ENCODE peak calls at places on chromosomes 11 and 22, in eight cellular contexts. One of them, this sample, is unnamed.

GRCh38 chr11:64040684-64041267 is 5.0 kb downstream of the FLRT1 start:
- DNase-seq in A673: peak
- DNase-seq in hepatocyte: peak
- DNase-seq in lower leg skin: peak
- DNase-seq in neural crest cell: no peak
- DNase-seq in CD8-positive, alpha-beta T cell: no peak
- DNase-seq in fibroblast of the aortic adventitia: no peak
- DNase-seq in gastrocnemius medialis: no peak
- DNase-seq in this sample: no peak

GRCh38 chr11:50164050-50164449 is 131.4 kb downstream of the OR4C45 start:
- DNase-seq in fibroblast of the aortic adventitia: no peak
- DNase-seq in neural crest cell: no peak
- DNase-seq in CD8-positive, alpha-beta T cell: no peak
- DNase-seq in lower leg skin: no peak
- DNase-seq in A673: no peak
- DNase-seq in hepatocyte: no peak
- DNase-seq in gastrocnemius medialis: no peak
- DNase-seq in this sample: no peak

GRCh38 chr11:78782725-78783124 is 208.1 kb upstream of the NARS2 start:
- DNase-seq in fibroblast of the aortic adventitia: no peak
- DNase-seq in A673: no peak
- DNase-seq in gastrocnemius medialis: no peak
- DNase-seq in hepatocyte: no peak
- DNase-seq in neural crest cell: no peak
- DNase-seq in CD8-positive, alpha-beta T cell: no peak
- DNase-seq in lower leg skin: no peak
- DNase-seq in this sample: no peak

GRCh38 chr11:19892387-19892786 is 179.8 kb downstream of the NAV2 start:
- DNase-seq in fibroblast of the aortic adventitia: no peak
- DNase-seq in CD8-positive, alpha-beta T cell: no peak
- DNase-seq in hepatocyte: no peak
- DNase-seq in neural crest cell: no peak
- DNase-seq in A673: no peak
- DNase-seq in gastrocnemius medialis: no peak
- DNase-seq in lower leg skin: no peak
- DNase-seq in this sample: no peak

GRCh38 chr22:35375031-35375430 is 5.9 kb upstream of the HMOX1 start:
- DNase-seq in neural crest cell: no peak
- DNase-seq in CD8-positive, alpha-beta T cell: no peak
- DNase-seq in fibroblast of the aortic adventitia: peak
- DNase-seq in gastrocnemius medialis: no peak
- DNase-seq in A673: no peak
- DNase-seq in hepatocyte: no peak
- DNase-seq in lower leg skin: no peak
- DNase-seq in this sample: no peak

GRCh38 chr11:44750440-44751005 is 23.8 kb downstream of the TSPAN18 start:
- DNase-seq in A673: no peak
- DNase-seq in hepatocyte: no peak
- DNase-seq in neural crest cell: no peak
- DNase-seq in CD8-positive, alpha-beta T cell: no peak
- DNase-seq in fibroblast of the aortic adventitia: no peak
- DNase-seq in gastrocnemius medialis: no peak
- DNase-seq in lower leg skin: peak
- DNase-seq in this sample: no peak

GRCh38 chr11:125101596-125101995 is 9.8 kb downstream of the TMEM218 start:
- DNase-seq in fibroblast of the aortic adventitia: no peak
- DNase-seq in lower leg skin: no peak
- DNase-seq in gastrocnemius medialis: no peak
- DNase-seq in CD8-positive, alpha-beta T cell: no peak
- DNase-seq in hepatocyte: no peak
- DNase-seq in A673: no peak
- DNase-seq in neural crest cell: no peak
- DNase-seq in this sample: no peak

GRCh38 chr11:38824573-38824972 is 2226.5 kb upstream of the RAG2 start:
- DNase-seq in gastrocnemius medialis: no peak
- DNase-seq in neural crest cell: no peak
- DNase-seq in lower leg skin: no peak
- DNase-seq in A673: peak
- DNase-seq in CD8-positive, alpha-beta T cell: no peak
- DNase-seq in hepatocyte: peak
- DNase-seq in fibroblast of the aortic adventitia: no peak
- DNase-seq in this sample: no peak

GRCh38 chr11:8038393-8038792 is 42.6 kb upstream of the TUB start:
- DNase-seq in hepatocyte: no peak
- DNase-seq in lower leg skin: peak
- DNase-seq in A673: no peak
- DNase-seq in fibroblast of the aortic adventitia: no peak
- DNase-seq in neural crest cell: peak
- DNase-seq in CD8-positive, alpha-beta T cell: no peak
- DNase-seq in gastrocnemius medialis: no peak
- DNase-seq in this sample: no peak

GRCh38 chr11:36431429-36432092 is 78.5 kb downstream of the TRAF6 start:
- DNase-seq in hepatocyte: peak
- DNase-seq in lower leg skin: no peak
- DNase-seq in gastrocnemius medialis: no peak
- DNase-seq in fibroblast of the aortic adventitia: peak
- DNase-seq in neural crest cell: no peak
- DNase-seq in A673: no peak
- DNase-seq in CD8-positive, alpha-beta T cell: no peak
- DNase-seq in this sample: no peak

GRCh38 chr22:43580351-43580750 is 168.5 kb downstream of the MPPED1 start:
- DNase-seq in CD8-positive, alpha-beta T cell: no peak
- DNase-seq in lower leg skin: no peak
- DNase-seq in A673: peak
- DNase-seq in fibroblast of the aortic adventitia: no peak
- DNase-seq in hepatocyte: no peak
- DNase-seq in neural crest cell: no peak
- DNase-seq in gastrocnemius medialis: no peak
- DNase-seq in this sample: no peak

GRCh38 chr11:77046060-77046501 is 11.9 kb downstream of the B3GNT6 start:
- DNase-seq in lower leg skin: peak
- DNase-seq in hepatocyte: peak
- DNase-seq in neural crest cell: peak
- DNase-seq in fibroblast of the aortic adventitia: no peak
- DNase-seq in A673: peak
- DNase-seq in gastrocnemius medialis: no peak
- DNase-seq in CD8-positive, alpha-beta T cell: no peak
- DNase-seq in this sample: peak

GRCh38 chr11:119363874-119364590 is 17.5 kb downstream of the USP2 start:
- DNase-seq in fibroblast of the aortic adventitia: no peak
- DNase-seq in CD8-positive, alpha-beta T cell: peak
- DNase-seq in gastrocnemius medialis: no peak
- DNase-seq in lower leg skin: no peak
- DNase-seq in hepatocyte: peak
- DNase-seq in A673: peak
- DNase-seq in neural crest cell: peak
- DNase-seq in this sample: peak

GRCh38 chr11:108713076-108713790 is 48.4 kb downstream of the DDX10 start:
- DNase-seq in A673: no peak
- DNase-seq in neural crest cell: no peak
- DNase-seq in CD8-positive, alpha-beta T cell: no peak
- DNase-seq in hepatocyte: no peak
- DNase-seq in lower leg skin: no peak
- DNase-seq in gastrocnemius medialis: no peak
- DNase-seq in fibroblast of the aortic adventitia: peak
- DNase-seq in this sample: no peak

GRCh38 chr22:43200031-43200430 is 13.1 kb upstream of the TTLL12 start:
- DNase-seq in fibroblast of the aortic adventitia: no peak
- DNase-seq in A673: no peak
- DNase-seq in lower leg skin: no peak
- DNase-seq in neural crest cell: no peak
- DNase-seq in hepatocyte: no peak
- DNase-seq in CD8-positive, alpha-beta T cell: no peak
- DNase-seq in gastrocnemius medialis: no peak
- DNase-seq in this sample: no peak

GRCh38 chr11:34679681-34680080 is 58.8 kb downstream of the EHF start:
- DNase-seq in gastrocnemius medialis: no peak
- DNase-seq in hepatocyte: no peak
- DNase-seq in lower leg skin: no peak
- DNase-seq in fibroblast of the aortic adventitia: no peak
- DNase-seq in neural crest cell: no peak
- DNase-seq in A673: no peak
- DNase-seq in CD8-positive, alpha-beta T cell: no peak
- DNase-seq in this sample: no peak

GRCh38 chr11:124934862-124935547 is 842 bp downstream of the HEPACAM start:
- DNase-seq in lower leg skin: no peak
- DNase-seq in fibroblast of the aortic adventitia: peak
- DNase-seq in gastrocnemius medialis: no peak
- DNase-seq in CD8-positive, alpha-beta T cell: no peak
- DNase-seq in A673: no peak
- DNase-seq in neural crest cell: no peak
- DNase-seq in hepatocyte: peak
- DNase-seq in this sample: no peak

GRCh38 chr11:76694664-76695063 is 24.1 kb upstream of the LRRC32 start:
- DNase-seq in A673: no peak
- DNase-seq in gastrocnemius medialis: no peak
- DNase-seq in hepatocyte: no peak
- DNase-seq in fibroblast of the aortic adventitia: peak
- DNase-seq in lower leg skin: no peak
- DNase-seq in CD8-positive, alpha-beta T cell: no peak
- DNase-seq in neural crest cell: no peak
- DNase-seq in this sample: no peak

GRCh38 chr11:46461461-46461927 is 69.9 kb upstream of the CHRM4 start:
- DNase-seq in fibroblast of the aortic adventitia: no peak
- DNase-seq in CD8-positive, alpha-beta T cell: no peak
- DNase-seq in hepatocyte: no peak
- DNase-seq in gastrocnemius medialis: no peak
- DNase-seq in A673: no peak
- DNase-seq in neural crest cell: no peak
- DNase-seq in lower leg skin: no peak
- DNase-seq in this sample: no peak

GRCh38 chr11:1472180-1473005 is 14.2 kb downstream of the MOB2 start:
- DNase-seq in CD8-positive, alpha-beta T cell: no peak
- DNase-seq in A673: no peak
- DNase-seq in gastrocnemius medialis: no peak
- DNase-seq in hepatocyte: no peak
- DNase-seq in neural crest cell: no peak
- DNase-seq in fibroblast of the aortic adventitia: no peak
- DNase-seq in lower leg skin: no peak
- DNase-seq in this sample: no peak

GRCh38 chr11:12918667-12919066 is 90.4 kb upstream of the RASSF10 start:
- DNase-seq in hepatocyte: no peak
- DNase-seq in neural crest cell: no peak
- DNase-seq in fibroblast of the aortic adventitia: no peak
- DNase-seq in lower leg skin: no peak
- DNase-seq in CD8-positive, alpha-beta T cell: no peak
- DNase-seq in A673: no peak
- DNase-seq in gastrocnemius medialis: no peak
- DNase-seq in this sample: no peak

GRCh38 chr22:37330200-37331033 is 48.1 kb downstream of the CYTH4 start:
- DNase-seq in gastrocnemius medialis: no peak
- DNase-seq in A673: peak
- DNase-seq in neural crest cell: peak
- DNase-seq in fibroblast of the aortic adventitia: peak
- DNase-seq in CD8-positive, alpha-beta T cell: no peak
- DNase-seq in lower leg skin: no peak
- DNase-seq in hepatocyte: peak
- DNase-seq in this sample: peak
- TF ChIP-seq CTCF in gastrocnemius medialis: no peak
- TF ChIP-seq CTCF in A673: peak
- TF ChIP-seq CTCF in neural crest cell: peak
- TF ChIP-seq CTCF in fibroblast of the aortic adventitia: no peak
- TF ChIP-seq CTCF in CD8-positive, alpha-beta T cell: no peak
- TF ChIP-seq CTCF in lower leg skin: no peak
- TF ChIP-seq CTCF in hepatocyte: peak
- TF ChIP-seq CTCF in this sample: no peak

GRCh38 chr22:50696251-50696798 is 23.7 kb downstream of the SHANK3 start:
- DNase-seq in gastrocnemius medialis: no peak
- DNase-seq in lower leg skin: peak
- DNase-seq in hepatocyte: no peak
- DNase-seq in A673: no peak
- DNase-seq in CD8-positive, alpha-beta T cell: no peak
- DNase-seq in fibroblast of the aortic adventitia: no peak
- DNase-seq in neural crest cell: no peak
- DNase-seq in this sample: no peak
- TF ChIP-seq CTCF in gastrocnemius medialis: no peak
- TF ChIP-seq CTCF in lower leg skin: no peak
- TF ChIP-seq CTCF in hepatocyte: no peak
- TF ChIP-seq CTCF in A673: no peak
- TF ChIP-seq CTCF in CD8-positive, alpha-beta T cell: no peak
- TF ChIP-seq CTCF in fibroblast of the aortic adventitia: no peak
- TF ChIP-seq CTCF in neural crest cell: no peak
- TF ChIP-seq CTCF in this sample: no peak

GRCh38 chr11:9663699-9664275 is at the start of gene SWAP70:
- DNase-seq in CD8-positive, alpha-beta T cell: peak
- DNase-seq in neural crest cell: peak
- DNase-seq in hepatocyte: peak
- DNase-seq in A673: peak
- DNase-seq in gastrocnemius medialis: peak
- DNase-seq in lower leg skin: peak
- DNase-seq in fibroblast of the aortic adventitia: peak
- DNase-seq in this sample: peak
- TF ChIP-seq CTCF in CD8-positive, alpha-beta T cell: no peak
- TF ChIP-seq CTCF in neural crest cell: peak
- TF ChIP-seq CTCF in hepatocyte: peak
- TF ChIP-seq CTCF in A673: no peak
- TF ChIP-seq CTCF in gastrocnemius medialis: peak
- TF ChIP-seq CTCF in lower leg skin: no peak
- TF ChIP-seq CTCF in fibroblast of the aortic adventitia: peak
- TF ChIP-seq CTCF in this sample: peak

GRCh38 chr22:21867528-21868266 is at the start of gene MAPK1:
- DNase-seq in A673: peak
- DNase-seq in neural crest cell: peak
- DNase-seq in hepatocyte: peak
- DNase-seq in CD8-positive, alpha-beta T cell: peak
- DNase-seq in lower leg skin: peak
- DNase-seq in fibroblast of the aortic adventitia: peak
- DNase-seq in gastrocnemius medialis: peak
- DNase-seq in this sample: peak
- TF ChIP-seq CTCF in A673: peak
- TF ChIP-seq CTCF in neural crest cell: peak
- TF ChIP-seq CTCF in hepatocyte: peak
- TF ChIP-seq CTCF in CD8-positive, alpha-beta T cell: peak
- TF ChIP-seq CTCF in lower leg skin: no peak
- TF ChIP-seq CTCF in fibroblast of the aortic adventitia: peak
- TF ChIP-seq CTCF in gastrocnemius medialis: peak
- TF ChIP-seq CTCF in this sample: peak

GRCh38 chr11:117180020-117180419 is 1.5 kb downstream of the SIDT2 start:
- DNase-seq in gastrocnemius medialis: no peak
- DNase-seq in fibroblast of the aortic adventitia: peak
- DNase-seq in hepatocyte: no peak
- DNase-seq in neural crest cell: no peak
- DNase-seq in A673: no peak
- DNase-seq in lower leg skin: peak
- DNase-seq in CD8-positive, alpha-beta T cell: no peak
- DNase-seq in this sample: no peak

GRCh38 chr11:117179048-117179999 is 781 bp downstream of the SIDT2 start:
- DNase-seq in lower leg skin: peak
- DNase-seq in hepatocyte: peak
- DNase-seq in CD8-positive, alpha-beta T cell: peak
- DNase-seq in A673: peak
- DNase-seq in gastrocnemius medialis: no peak
- DNase-seq in neural crest cell: peak
- DNase-seq in fibroblast of the aortic adventitia: peak
- DNase-seq in this sample: peak

GRCh38 chr11:117177534-117178209 is 871 bp upstream of the SIDT2 start:
- DNase-seq in A673: no peak
- DNase-seq in lower leg skin: peak
- DNase-seq in hepatocyte: no peak
- DNase-seq in fibroblast of the aortic adventitia: no peak
- DNase-seq in neural crest cell: no peak
- DNase-seq in gastrocnemius medialis: no peak
- DNase-seq in CD8-positive, alpha-beta T cell: no peak
- DNase-seq in this sample: no peak

GRCh38 chr11:117176186-117176585 is 2.4 kb upstream of the SIDT2 start:
- DNase-seq in fibroblast of the aortic adventitia: no peak
- DNase-seq in hepatocyte: no peak
- DNase-seq in A673: no peak
- DNase-seq in lower leg skin: peak
- DNase-seq in neural crest cell: no peak
- DNase-seq in CD8-positive, alpha-beta T cell: no peak
- DNase-seq in gastrocnemius medialis: no peak
- DNase-seq in this sample: no peak

GRCh38 chr11:117178210-117179034 is at the start of gene SIDT2:
- DNase-seq in lower leg skin: peak
- DNase-seq in CD8-positive, alpha-beta T cell: peak
- DNase-seq in gastrocnemius medialis: peak
- DNase-seq in hepatocyte: peak
- DNase-seq in neural crest cell: peak
- DNase-seq in fibroblast of the aortic adventitia: peak
- DNase-seq in A673: peak
- DNase-seq in this sample: peak
- TF ChIP-seq CTCF in lower leg skin: no peak
- TF ChIP-seq CTCF in CD8-positive, alpha-beta T cell: no peak
- TF ChIP-seq CTCF in gastrocnemius medialis: peak
- TF ChIP-seq CTCF in hepatocyte: no peak
- TF ChIP-seq CTCF in neural crest cell: no peak
- TF ChIP-seq CTCF in fibroblast of the aortic adventitia: no peak
- TF ChIP-seq CTCF in A673: no peak
- TF ChIP-seq CTCF in this sample: no peak